ENCODE peak calls at places on chromosomes 4 and X, in five cellular contexts. X is stimulated activated CD4-positive, alpha-beta T cell treated with anti-CD3 and anti-CD28 coated beads, Interleukin-12 subunit alpha, Interleukin-12 subunit beta, amount 100 ng/mL, for 24 hours; C is neural crest cell; K is RPMI8226; R is activated effector memory CD4-positive, alpha-beta T cell treated with anti-CD3 and anti-CD28 coated beads, Interleukin-2, amount 50 U/mL, for 16 hours. F is an unnamed sample.

GRCh38 chr4:80446248-80446647 is 110.7 kb downstream of the CFAP299 start:
- DNase-seq in X (no peak), C (no peak), K (no peak), R (no peak), F (no peak)

GRCh38 chrX:119853449-119853848 is 686 bp upstream of the UPF3B start:
- DNase-seq in X (no peak), C (no peak), K (no peak), R (no peak), F (no peak)

GRCh38 chr4:27692098-27692679 is 831.5 kb downstream of the STIM2 start:
- DNase-seq in X (no peak), C (no peak), K (peak; percentile 49), R (no peak), F (peak; percentile 46)

GRCh38 chr4:79613269-79613995 is 205.4 kb upstream of the GK2 start:
- DNase-seq in X (no peak), C (no peak), K (no peak), R (no peak), F (no peak)

GRCh38 chr4:81503586-81503985 is 31.9 kb upstream of the RASGEF1B start:
- DNase-seq in X (no peak), C (no peak), K (no peak), R (no peak), F (no peak)

GRCh38 chrX:67684136-67684535 is 140.3 kb downstream of the AR start:
- DNase-seq in X (no peak), C (no peak), K (no peak), R (no peak), F (no peak)

GRCh38 chrX:120213438-120214265 is 37.0 kb upstream of the ZBTB33 start:
- DNase-seq in X (peak; percentile 1), C (peak; percentile 56), K (peak; percentile 64), R (peak; percentile 75), F (no peak)

GRCh38 chrX:136586386-136586785 is 54.4 kb downstream of the VGLL1 start:
- DNase-seq in X (no peak), C (no peak), K (no peak), R (no peak), F (no peak)

GRCh38 chr4:20645231-20645630 is 55.0 kb upstream of the PACRGL start:
- DNase-seq in X (no peak), C (no peak), K (no peak), R (no peak), F (no peak)

GRCh38 chrX:9905288-9905687 is 61.9 kb upstream of the CLDN34 start:
- DNase-seq in X (no peak), C (no peak), K (no peak), R (no peak), F (no peak)